ENCODE peak calls at places on chromosomes 2 and 18, in six cellular contexts. One of them, this sample, is unnamed.

GRCh38 chr2:183614797-183615429 is 490.7 kb downstream of the NUP35 start:
- DNase-seq in SK-N-SH: peak; percentile 9
- DNase-seq in transverse colon: no peak
- DNase-seq in GM23338: no peak
- DNase-seq in K562: no peak
- DNase-seq in HCT116: no peak
- DNase-seq in this sample: no peak

GRCh38 chr18:22165049-22165602 is 4.3 kb upstream of the GATA6 start:
- DNase-seq in SK-N-SH: peak; percentile 33
- DNase-seq in transverse colon: no peak
- DNase-seq in GM23338: peak; percentile 63
- DNase-seq in K562: no peak
- DNase-seq in HCT116: no peak
- DNase-seq in this sample: no peak

GRCh38 chr2:197208029-197208428 is 102.6 kb downstream of the ANKRD44 start:
- DNase-seq in SK-N-SH: no peak
- DNase-seq in transverse colon: no peak
- DNase-seq in GM23338: no peak
- DNase-seq in K562: no peak
- DNase-seq in HCT116: no peak
- DNase-seq in this sample: no peak

GRCh38 chr2:167134381-167135072 is 246.2 kb downstream of the XIRP2 start:
- DNase-seq in SK-N-SH: no peak
- DNase-seq in transverse colon: no peak
- DNase-seq in GM23338: no peak
- DNase-seq in K562: no peak
- DNase-seq in HCT116: no peak
- DNase-seq in this sample: no peak

GRCh38 chr2:64646007-64646880 is 7.5 kb downstream of the SERTAD2 start:
- DNase-seq in SK-N-SH: peak; percentile 70
- DNase-seq in transverse colon: peak; percentile 92
- DNase-seq in GM23338: peak; percentile 87
- DNase-seq in K562: no peak
- DNase-seq in HCT116: peak; percentile 64
- DNase-seq in this sample: peak; percentile 82

GRCh38 chr18:37449618-37450017 is 116.0 kb downstream of the CELF4 start:
- DNase-seq in SK-N-SH: no peak
- DNase-seq in transverse colon: no peak
- DNase-seq in GM23338: no peak
- DNase-seq in K562: no peak
- DNase-seq in HCT116: no peak
- DNase-seq in this sample: no peak

GRCh38 chr2:195363496-195363895 is 293.5 kb upstream of the SLC39A10 start:
- DNase-seq in SK-N-SH: no peak
- DNase-seq in transverse colon: no peak
- DNase-seq in GM23338: no peak
- DNase-seq in K562: no peak
- DNase-seq in HCT116: no peak
- DNase-seq in this sample: no peak

GRCh38 chr2:70671059-70671685 is 96.8 kb downstream of the ADD2 start:
- DNase-seq in SK-N-SH: no peak
- DNase-seq in transverse colon: no peak
- DNase-seq in GM23338: no peak
- DNase-seq in K562: no peak
- DNase-seq in HCT116: no peak
- DNase-seq in this sample: no peak

GRCh38 chr2:19365126-19365525 is 6.7 kb upstream of the OSR1 start:
- DNase-seq in SK-N-SH: peak; percentile 21
- DNase-seq in transverse colon: no peak
- DNase-seq in GM23338: no peak
- DNase-seq in K562: no peak
- DNase-seq in HCT116: no peak
- DNase-seq in this sample: no peak

GRCh38 chr2:224372624-224373023 is 29.3 kb downstream of the FAM124B start:
- DNase-seq in SK-N-SH: no peak
- DNase-seq in transverse colon: no peak
- DNase-seq in GM23338: peak; percentile 13
- DNase-seq in K562: no peak
- DNase-seq in HCT116: no peak
- DNase-seq in this sample: no peak

GRCh38 chr2:186822323-186822722 is 26.6 kb downstream of the ZSWIM2 start:
- DNase-seq in SK-N-SH: no peak
- DNase-seq in transverse colon: no peak
- DNase-seq in GM23338: no peak
- DNase-seq in K562: no peak
- DNase-seq in HCT116: no peak
- DNase-seq in this sample: no peak

GRCh38 chr2:213451542-213452256 is 167.4 kb downstream of the SPAG16 start:
- DNase-seq in SK-N-SH: no peak
- DNase-seq in transverse colon: peak; percentile 72
- DNase-seq in GM23338: peak; percentile 41
- DNase-seq in K562: no peak
- DNase-seq in HCT116: no peak
- DNase-seq in this sample: no peak

GRCh38 chr2:200021449-200022114 is 66.2 kb downstream of the MAIP1 start:
- DNase-seq in SK-N-SH: no peak
- DNase-seq in transverse colon: no peak
- DNase-seq in GM23338: no peak
- DNase-seq in K562: no peak
- DNase-seq in HCT116: no peak
- DNase-seq in this sample: no peak

GRCh38 chr2:11373096-11373495 is 28.7 kb upstream of the ROCK2 start:
- DNase-seq in SK-N-SH: no peak
- DNase-seq in transverse colon: no peak
- DNase-seq in GM23338: no peak
- DNase-seq in K562: no peak
- DNase-seq in HCT116: no peak
- DNase-seq in this sample: no peak

GRCh38 chr2:182132605-182133004 is 147.0 kb downstream of the PPP1R1C start:
- DNase-seq in SK-N-SH: no peak
- DNase-seq in transverse colon: no peak
- DNase-seq in GM23338: no peak
- DNase-seq in K562: no peak
- DNase-seq in HCT116: no peak
- DNase-seq in this sample: no peak

GRCh38 chr2:667332-668000 is 9.7 kb downstream of the TMEM18 start:
- DNase-seq in SK-N-SH: peak; percentile 76
- DNase-seq in transverse colon: no peak
- DNase-seq in GM23338: peak; percentile 57
- DNase-seq in K562: peak; percentile 61
- DNase-seq in HCT116: peak; percentile 22
- DNase-seq in this sample: no peak

DNA sequence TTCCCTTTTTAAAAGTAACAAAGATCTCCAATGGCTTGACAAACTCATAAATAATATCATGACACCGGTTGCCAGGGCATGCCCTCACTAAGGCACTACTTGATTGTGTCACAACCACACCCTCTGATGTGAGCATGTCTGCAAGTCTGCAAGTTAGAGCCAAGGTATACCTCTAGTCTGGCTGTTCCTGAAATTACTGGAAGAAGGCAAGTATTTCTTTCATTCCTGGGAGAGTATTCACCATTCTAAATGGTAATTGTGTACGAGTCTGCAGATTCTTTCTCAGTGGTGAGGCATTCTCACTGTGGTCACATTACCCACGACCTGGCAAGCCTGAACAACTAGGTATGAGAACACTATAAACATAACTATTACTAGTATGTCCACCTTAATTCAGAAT is 25.7 kb upstream of the RNU4ATAC start:
- DNase-seq in SK-N-SH: no peak
- DNase-seq in transverse colon: no peak
- DNase-seq in GM23338: no peak
- DNase-seq in K562: no peak
- DNase-seq in HCT116: no peak
- DNase-seq in this sample: no peak
- H3K4me3 ChIP-seq in SK-N-SH: no peak overlapping the region
- H3K4me3 ChIP-seq in transverse colon: no peak overlapping the region
- H3K4me3 ChIP-seq in GM23338: no peak overlapping the region
- H3K4me3 ChIP-seq in K562: no peak overlapping the region
- H3K4me3 ChIP-seq in HCT116: no peak overlapping the region
- H3K4me3 ChIP-seq in this sample: no peak overlapping the region

GRCh38 chr2:41840702-41841551 is 206.9 kb upstream of the PKDCC start:
- DNase-seq in SK-N-SH: peak; percentile 96
- DNase-seq in transverse colon: peak; percentile 98
- DNase-seq in GM23338: peak; percentile 98
- DNase-seq in K562: peak; percentile 94
- DNase-seq in HCT116: peak; percentile 95
- DNase-seq in this sample: peak; percentile 48
- TF ChIP-seq POLR2AphosphoS5 in SK-N-SH: peak; percentile 95
- TF ChIP-seq POLR2AphosphoS5 in transverse colon: peak; percentile 75
- TF ChIP-seq POLR2AphosphoS5 in GM23338: peak; percentile 76
- TF ChIP-seq POLR2AphosphoS5 in K562: no peak
- TF ChIP-seq POLR2AphosphoS5 in HCT116: peak; percentile 91
- TF ChIP-seq POLR2AphosphoS5 in this sample: no peak

DNA sequence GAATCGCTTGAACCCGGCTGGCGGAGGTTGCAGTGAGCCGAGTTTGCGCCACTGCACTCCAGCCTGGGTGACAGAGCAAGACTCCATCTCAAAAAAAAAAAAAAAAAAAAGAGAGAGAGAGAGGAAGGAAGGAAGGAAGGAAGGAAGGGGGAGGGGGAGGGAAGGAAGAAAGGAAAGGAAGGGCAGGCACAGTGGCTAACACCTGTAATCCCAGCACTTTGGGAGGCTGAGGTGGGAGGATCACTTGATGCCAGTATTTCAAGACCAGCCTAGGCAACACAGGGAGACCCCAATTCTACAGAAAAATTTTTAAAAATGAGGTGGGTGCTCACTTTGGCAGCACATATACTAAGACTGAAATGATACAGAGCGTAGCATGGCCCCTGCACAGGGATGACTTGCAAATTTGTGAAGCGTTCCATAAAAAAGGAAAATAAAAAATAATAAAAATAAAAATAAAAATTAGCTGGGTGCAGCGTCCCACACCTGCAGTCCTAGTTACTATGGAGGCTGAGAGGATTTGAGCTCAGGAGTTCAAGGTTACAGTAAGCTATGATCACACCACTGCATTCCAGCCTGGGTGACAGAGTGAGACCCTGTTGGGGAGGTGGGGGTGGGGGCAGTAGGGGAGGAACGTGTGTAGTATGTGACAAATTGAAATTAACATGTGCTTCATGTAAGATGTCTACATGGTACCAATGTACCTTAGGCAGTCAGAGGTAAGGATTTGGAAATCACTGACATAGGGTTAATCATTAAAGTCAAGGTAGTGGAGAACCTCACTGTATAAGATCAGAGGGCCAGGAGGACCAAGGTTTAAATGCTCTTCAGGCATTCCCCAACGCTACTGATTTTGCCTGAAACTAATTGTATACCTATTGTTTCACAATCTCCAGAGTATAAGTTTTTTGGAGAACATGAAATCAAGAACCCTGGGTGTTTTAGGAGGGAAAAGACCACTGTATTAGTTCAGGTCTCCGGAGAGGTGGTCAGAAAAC is 1.4 kb downstream of the WDCP start:
- DNase-seq in SK-N-SH: no peak
- DNase-seq in transverse colon: no peak
- DNase-seq in GM23338: no peak
- DNase-seq in K562: no peak
- DNase-seq in HCT116: no peak
- DNase-seq in this sample: no peak
- H3K4me3 ChIP-seq in SK-N-SH: peak overlapping the region; percentile 75
- H3K4me3 ChIP-seq in transverse colon: peak overlapping the region; percentile 65
- H3K4me3 ChIP-seq in GM23338: peak overlapping the region; percentile 64
- H3K4me3 ChIP-seq in K562: peak overlapping the region; percentile 64
- H3K4me3 ChIP-seq in HCT116: peak overlapping the region; percentile 86
- H3K4me3 ChIP-seq in this sample: peak overlapping the region; percentile 89

DNA sequence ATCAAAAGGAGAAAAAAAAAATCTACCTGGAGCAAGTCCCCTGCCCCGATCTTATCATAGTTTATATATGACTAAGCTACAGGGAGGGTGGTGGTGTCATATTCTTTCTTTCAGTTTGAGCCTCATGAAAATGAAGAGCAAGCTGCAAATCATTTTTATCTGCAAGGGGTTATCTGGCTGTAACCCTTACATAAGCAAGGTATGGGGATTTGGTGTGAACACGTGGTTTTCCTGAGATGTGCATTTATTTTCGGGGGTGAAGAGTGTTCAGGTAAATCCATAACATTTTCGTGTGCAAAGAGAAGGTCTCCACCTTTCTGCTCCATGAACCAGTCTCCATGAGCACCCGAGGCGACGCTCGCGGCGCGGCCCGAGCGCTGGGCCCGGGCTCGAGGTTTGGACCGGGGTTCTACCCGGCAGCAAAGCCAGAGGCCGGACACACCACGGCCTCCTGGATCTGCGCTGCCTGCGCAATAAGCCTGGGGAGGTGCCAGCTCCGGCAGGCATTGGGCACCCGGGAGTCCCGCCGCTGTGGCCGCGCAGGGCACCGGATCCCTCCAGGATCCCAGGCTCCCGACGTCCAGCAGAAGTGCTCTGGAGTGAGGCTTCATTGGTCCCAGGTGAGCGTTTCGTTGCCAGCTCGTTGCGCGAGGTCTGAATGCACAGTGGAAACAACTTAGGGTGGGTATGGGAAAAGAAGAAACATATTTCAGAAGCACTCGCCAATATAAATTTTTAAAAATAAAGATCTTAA is 36.1 kb upstream of the GPD2 start:
- DNase-seq in SK-N-SH: peak; percentile 86
- DNase-seq in transverse colon: peak; percentile 81
- DNase-seq in GM23338: peak; percentile 71
- DNase-seq in K562: peak; percentile 63
- DNase-seq in HCT116: peak; percentile 68
- DNase-seq in this sample: peak; percentile 47
- TF ChIP-seq POLR2AphosphoS5 in SK-N-SH: no peak
- TF ChIP-seq POLR2AphosphoS5 in transverse colon: peak; percentile 19
- TF ChIP-seq POLR2AphosphoS5 in GM23338: no peak
- TF ChIP-seq POLR2AphosphoS5 in K562: no peak
- TF ChIP-seq POLR2AphosphoS5 in HCT116: peak; percentile 30
- TF ChIP-seq POLR2AphosphoS5 in this sample: no peak

DNA sequence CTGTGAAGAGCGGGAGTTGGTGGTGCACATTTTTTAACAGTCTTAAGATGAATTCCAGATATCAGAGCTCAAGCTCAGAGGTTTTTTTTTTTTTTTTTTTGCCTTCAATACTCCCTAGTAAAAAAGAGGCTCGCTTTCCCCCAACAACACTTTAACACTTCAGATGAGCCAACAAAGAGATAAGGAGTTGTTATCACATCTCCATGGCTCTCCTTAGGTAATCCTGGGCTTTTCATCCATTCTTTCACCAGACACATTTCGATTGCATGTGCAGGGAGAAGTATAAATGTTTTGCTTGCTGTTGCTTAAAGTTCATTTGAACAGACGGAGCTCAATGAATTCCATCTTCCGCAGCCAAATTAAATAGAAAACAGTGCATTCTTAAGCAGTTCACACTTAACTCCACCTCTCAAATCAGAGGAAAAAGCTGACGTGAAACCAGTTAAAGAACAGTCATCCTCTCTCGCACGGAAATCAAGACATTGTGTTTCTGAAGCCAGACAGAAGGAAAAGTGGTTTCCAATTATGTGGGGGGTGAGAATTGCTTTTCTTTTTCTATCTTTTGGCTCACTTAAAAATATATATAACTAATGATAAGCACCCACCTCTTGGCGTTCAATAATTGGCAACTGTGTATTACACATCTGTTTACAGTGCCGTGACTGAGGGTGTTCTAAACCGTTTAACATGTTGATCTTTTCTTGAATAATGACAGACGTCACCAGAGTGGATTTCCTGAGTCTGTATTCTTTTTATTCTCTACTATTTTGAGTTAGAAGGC is 118.2 kb downstream of the ZNF521 start:
- DNase-seq in SK-N-SH: no peak
- DNase-seq in transverse colon: no peak
- DNase-seq in GM23338: no peak
- DNase-seq in K562: no peak
- DNase-seq in HCT116: no peak
- DNase-seq in this sample: no peak
- H3K4me3 ChIP-seq in SK-N-SH: no peak overlapping the region
- H3K4me3 ChIP-seq in transverse colon: no peak overlapping the region
- H3K4me3 ChIP-seq in GM23338: no peak overlapping the region
- H3K4me3 ChIP-seq in K562: no peak overlapping the region
- H3K4me3 ChIP-seq in HCT116: no peak overlapping the region
- H3K4me3 ChIP-seq in this sample: no peak overlapping the region

GRCh38 chr18:39198376-39198775 is 1632.8 kb upstream of the CELF4 start:
- DNase-seq in SK-N-SH: no peak
- DNase-seq in transverse colon: no peak
- DNase-seq in GM23338: no peak
- DNase-seq in K562: no peak
- DNase-seq in HCT116: no peak
- DNase-seq in this sample: no peak
- TF ChIP-seq POLR2AphosphoS5 in SK-N-SH: no peak
- TF ChIP-seq POLR2AphosphoS5 in transverse colon: no peak
- TF ChIP-seq POLR2AphosphoS5 in GM23338: no peak
- TF ChIP-seq POLR2AphosphoS5 in K562: no peak
- TF ChIP-seq POLR2AphosphoS5 in HCT116: no peak
- TF ChIP-seq POLR2AphosphoS5 in this sample: no peak